ENCODE peak calls at places on chromosomes 13 and 19, in eight cellular contexts. C, N, M, O, L, Y, H and K are unnamed samples.

GRCh38 chr13:42804244-42804868 is 23.0 kb downstream of the FAM216B start:
- DNase-seq in C (no peak), N (no peak), M (no peak), O (no peak), L (no peak), Y (no peak), H (no peak), K (no peak)

GRCh38 chr19:35120492-35120891 is 4.9 kb downstream of the FXYD3 start:
- DNase-seq in C (no peak), N (no peak), M (peak), O (no peak), L (no peak), Y (no peak), H (no peak), K (no peak)

GRCh38 chr19:51552608-51552995 is 18.5 kb upstream of the ZNF175 start:
- DNase-seq in C (no peak), N (no peak), M (no peak), O (no peak), L (no peak), Y (no peak), H (no peak), K (no peak)

GRCh38 chr13:38979891-38980627 is 10.6 kb downstream of the STOML3 start:
- DNase-seq in C (no peak), N (no peak), M (no peak), O (no peak), L (peak), Y (peak), H (no peak), K (no peak)

GRCh38 chr19:51501594-51502263 is at the start of gene SIGLEC12:
- DNase-seq in C (no peak), N (no peak), M (no peak), O (no peak), L (no peak), Y (no peak), H (no peak), K (no peak)

GRCh38 chr13:100262404-100262803 is 173.5 kb downstream of the PCCA start:
- DNase-seq in C (no peak), N (no peak), M (no peak), O (no peak), L (no peak), Y (no peak), H (no peak), K (no peak)

GRCh38 chr13:103640617-103641016 is 574.4 kb upstream of the SLC10A2 start:
- DNase-seq in C (no peak), N (no peak), M (no peak), O (no peak), L (no peak), Y (peak), H (no peak), K (no peak)

GRCh38 chr19:56973713-56974553 is 133.4 kb upstream of the PEG3 start:
- DNase-seq in C (no peak), N (no peak), M (no peak), O (no peak), L (peak), Y (no peak), H (no peak), K (no peak)

GRCh38 chr13:29925457-29925856 is 75.0 kb upstream of the UBL3 start:
- DNase-seq in C (no peak), N (no peak), M (peak), O (no peak), L (no peak), Y (peak), H (peak), K (no peak)

GRCh38 chr19:43574424-43575155 is 737 bp downstream of the XRCC1 start:
- DNase-seq in C (no peak), N (no peak), M (no peak), O (no peak), L (no peak), Y (no peak), H (no peak), K (no peak)

GRCh38 chr13:64078025-64078424 is 2662.4 kb upstream of the PCDH20 start:
- DNase-seq in C (no peak), N (no peak), M (no peak), O (no peak), L (no peak), Y (no peak), H (peak), K (no peak)

GRCh38 chr13:29696606-29697005 is 101.1 kb upstream of the SLC7A1 start:
- DNase-seq in C (no peak), N (no peak), M (no peak), O (no peak), L (no peak), Y (no peak), H (no peak), K (no peak)

GRCh38 chr13:85772379-85772778 is 26.8 kb downstream of the SLITRK6 start:
- DNase-seq in C (no peak), N (no peak), M (peak), O (no peak), L (no peak), Y (no peak), H (no peak), K (no peak)

GRCh38 chr13:114282143-114282685 is 813 bp downstream of the UPF3A start:
- DNase-seq in C (peak), N (peak), M (peak), O (no peak), L (peak), Y (peak), H (peak), K (no peak)

GRCh38 chr19:55426042-55426441 is 17.1 kb downstream of the SHISA7 start:
- DNase-seq in C (no peak), N (no peak), M (no peak), O (no peak), L (no peak), Y (no peak), H (no peak), K (no peak)

GRCh38 chr13:61276401-61276800 is 139.2 kb downstream of the PCDH20 start:
- DNase-seq in C (no peak), N (no peak), M (no peak), O (no peak), L (no peak), Y (no peak), H (no peak), K (no peak)

GRCh38 chr13:110540871-110541525 is 20.5 kb downstream of the RAB20 start:
- DNase-seq in C (no peak), N (no peak), M (no peak), O (no peak), L (no peak), Y (no peak), H (peak), K (no peak)

GRCh38 chr19:29294343-29294811 is 81.4 kb upstream of the UQCRFS1 start:
- DNase-seq in C (no peak), N (no peak), M (peak), O (no peak), L (no peak), Y (no peak), H (no peak), K (no peak)

GRCh38 chr13:99431927-99432636 is 69.2 kb upstream of the TM9SF2 start:
- DNase-seq in C (no peak), N (no peak), M (no peak), O (no peak), L (no peak), Y (no peak), H (no peak), K (no peak)

GRCh38 chr13:109256866-109257760 is 529.3 kb downstream of the IRS2 start:
- DNase-seq in C (no peak), N (no peak), M (peak), O (peak), L (no peak), Y (no peak), H (peak), K (no peak)

GRCh38 chr13:102651392-102651791 is 43.5 kb downstream of the METTL21C start:
- DNase-seq in C (no peak), N (no peak), M (no peak), O (no peak), L (no peak), Y (no peak), H (no peak), K (no peak)

GRCh38 chr13:69704311-69704710 is 403.3 kb upstream of the ATXN8OS start:
- DNase-seq in C (no peak), N (no peak), M (no peak), O (no peak), L (no peak), Y (no peak), H (no peak), K (no peak)

GRCh38 chr13:54210397-54211050 is 1181.9 kb downstream of the OLFM4 start:
- DNase-seq in C (no peak), N (no peak), M (no peak), O (no peak), L (no peak), Y (no peak), H (peak), K (no peak)

GRCh38 chr13:61410669-61411297 is 4.9 kb downstream of the PCDH20 start:
- DNase-seq in C (no peak), N (no peak), M (peak), O (no peak), L (no peak), Y (no peak), H (peak), K (no peak)

GRCh38 chr13:80235559-80236296 is 105.2 kb downstream of the SPRY2 start:
- DNase-seq in C (no peak), N (no peak), M (peak), O (no peak), L (no peak), Y (no peak), H (no peak), K (no peak)

GRCh38 chr13:30892966-30893365 is 13.1 kb upstream of the MEDAG start:
- DNase-seq in C (peak), N (no peak), M (peak), O (no peak), L (peak), Y (no peak), H (peak), K (no peak)

GRCh38 chr13:73903561-73903960 is 230.6 kb downstream of the KLF12 start:
- DNase-seq in C (no peak), N (no peak), M (no peak), O (no peak), L (peak), Y (no peak), H (no peak), K (no peak)

GRCh38 chr13:70253834-70254233 is 145.6 kb upstream of the KLHL1 start:
- DNase-seq in C (no peak), N (no peak), M (no peak), O (no peak), L (no peak), Y (peak), H (peak), K (no peak)

GRCh38 chr19:38596057-38596981 is 21.4 kb downstream of the MAP4K1 start:
- DNase-seq in C (peak), N (no peak), M (peak), O (no peak), L (peak), Y (peak), H (peak), K (no peak)